ENCODE peak calls at places on chromosomes 16 and 17, in four cellular contexts. W is IMR-90, C is ascending aorta, H is left ventricle myocardium inferior. N is an unnamed sample.

GRCh38 chr16:11121909-11122692 is 133.9 kb downstream of the SOCS1 start:
- DNase-seq in H (no peak), W (no peak), C (no peak), N (no peak)

GRCh38 chr16:81443688-81444447 is 740 bp upstream of the CMIP start:
- DNase-seq in W (no peak), H (peak; percentile 40), C (no peak), N (no peak)

GRCh38 chr17:78351449-78352006 is 8.3 kb downstream of the SOCS3 start:
- DNase-seq in C (peak; percentile 95), W (peak; percentile 98), H (peak; percentile 96), N (no peak)

GRCh38 chr16:15996432-15997109 is 47.2 kb downstream of the ABCC1 start:
- DNase-seq in H (no peak), C (peak; percentile 82), W (peak; percentile 93), N (peak; percentile 65)

GRCh38 chr17:38762231-38762630 is 9.7 kb downstream of the PSMB3 start:
- DNase-seq in W (no peak), C (no peak), H (no peak), N (no peak)

GRCh38 chr17:67639555-67639954 is 78.2 kb upstream of the NOL11 start:
- DNase-seq in H (no peak), W (no peak), C (no peak), N (no peak)

GRCh38 chr17:76094046-76094445 is 9.5 kb downstream of the EXOC7 start:
- DNase-seq in H (no peak), W (no peak), C (no peak), N (no peak)

GRCh38 chr16:7938175-7938574 is 605.5 kb downstream of the RBFOX1 start:
- DNase-seq in C (no peak), W (no peak), H (no peak), N (no peak)

GRCh38 chr16:1363501-1364041 is 11.8 kb downstream of the GNPTG start:
- DNase-seq in H (peak; percentile 52), C (no peak), W (peak; percentile 12), N (no peak)

GRCh38 chr17:75338335-75338734 is 49.1 kb upstream of the SLC25A19 start:
- DNase-seq in W (peak; percentile 65), C (no peak), H (no peak), N (no peak)

GRCh38 chr17:39192901-39193300 is 4.6 kb downstream of the CACNB1 start:
- DNase-seq in C (no peak), H (no peak), W (no peak), N (no peak)

GRCh38 chr16:57758331-57759117 is 23.0 kb downstream of the KATNB1 start:
- DNase-seq in H (no peak), C (no peak), W (no peak), N (no peak)

GRCh38 chr17:39531252-39531651 is 70.0 kb downstream of the CDK12 start:
- DNase-seq in W (no peak), C (no peak), H (no peak), N (no peak)

GRCh38 chr17:61669522-61669921 is 78.5 kb upstream of the NACA2 start:
- DNase-seq in W (no peak), C (no peak), H (no peak), N (no peak)

GRCh38 chr16:4410335-4411075 is 5.9 kb downstream of the CORO7 start:
- DNase-seq in W (peak; percentile 98), C (no peak), H (no peak), N (no peak)

DNA sequence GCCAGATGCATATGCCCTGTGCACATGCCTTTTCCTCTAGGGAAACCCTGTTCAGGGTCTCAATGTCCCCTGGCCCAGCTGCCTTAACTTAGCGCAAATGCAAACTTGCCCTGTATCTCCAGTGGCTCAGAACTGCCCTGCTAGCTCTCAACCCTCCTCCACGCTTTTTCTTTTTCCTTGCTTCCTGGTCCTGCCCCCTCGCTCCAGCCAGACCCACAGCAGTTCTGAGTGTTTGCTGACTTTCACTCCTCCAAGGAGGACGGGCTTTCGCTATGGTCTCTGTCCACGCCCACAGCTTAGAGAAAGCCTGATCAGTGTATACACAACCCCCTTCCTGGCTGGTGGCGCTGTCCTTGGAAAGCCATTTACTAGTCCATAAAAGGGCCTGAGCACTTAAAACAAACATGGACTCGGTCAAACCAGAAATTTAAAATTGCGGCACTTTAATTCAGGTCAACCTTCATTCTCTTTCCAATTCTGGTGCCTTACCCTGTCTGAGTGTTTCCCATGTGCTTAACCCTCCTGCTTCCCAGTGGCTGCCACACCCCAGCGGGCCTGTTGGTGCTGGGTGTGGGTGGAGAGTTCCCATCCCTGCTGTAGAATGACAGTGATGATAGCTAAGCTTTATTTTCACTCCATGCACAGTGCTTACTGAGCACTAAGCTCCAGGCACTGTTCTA is 15.6 kb upstream of the TMEM98 start:
- DNase-seq in W (peak; percentile 76), H (peak; percentile 37), C (peak; percentile 84), N (peak; percentile 44)
- TF ChIP-seq CTCF in W (peak; percentile 20), H (no peak), C (no peak), N (no peak)

DNA sequence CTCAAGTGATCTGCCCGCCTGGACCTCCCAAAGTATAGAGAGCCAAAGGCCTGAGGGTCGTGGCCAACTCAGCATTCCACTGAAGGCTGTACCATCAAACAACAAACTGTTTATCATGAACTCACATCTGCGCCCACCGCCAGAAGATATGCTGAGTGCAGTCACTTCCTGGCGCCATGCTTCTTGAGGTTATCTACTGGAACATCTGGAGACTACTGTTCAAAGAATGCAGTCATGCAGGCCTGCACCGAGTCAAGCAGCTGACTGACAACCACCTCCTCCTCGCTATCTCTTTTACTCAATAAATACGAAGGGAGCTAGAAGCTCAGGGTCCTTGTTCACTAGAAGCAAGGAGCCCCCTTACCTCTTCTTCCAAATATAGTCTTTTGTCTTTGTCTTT is 473.9 kb upstream of the EEF2KMT start:
- DNase-seq in C (no peak), H (no peak), W (no peak), N (no peak)
- H3K27me3 ChIP-seq in C (no peaks in the 10 kb centered on the region), H (peaks cover 4% of the 10 kb centered on the region), W (no peaks in the 10 kb centered on the region), N (no peaks in the 10 kb centered on the region)

DNA sequence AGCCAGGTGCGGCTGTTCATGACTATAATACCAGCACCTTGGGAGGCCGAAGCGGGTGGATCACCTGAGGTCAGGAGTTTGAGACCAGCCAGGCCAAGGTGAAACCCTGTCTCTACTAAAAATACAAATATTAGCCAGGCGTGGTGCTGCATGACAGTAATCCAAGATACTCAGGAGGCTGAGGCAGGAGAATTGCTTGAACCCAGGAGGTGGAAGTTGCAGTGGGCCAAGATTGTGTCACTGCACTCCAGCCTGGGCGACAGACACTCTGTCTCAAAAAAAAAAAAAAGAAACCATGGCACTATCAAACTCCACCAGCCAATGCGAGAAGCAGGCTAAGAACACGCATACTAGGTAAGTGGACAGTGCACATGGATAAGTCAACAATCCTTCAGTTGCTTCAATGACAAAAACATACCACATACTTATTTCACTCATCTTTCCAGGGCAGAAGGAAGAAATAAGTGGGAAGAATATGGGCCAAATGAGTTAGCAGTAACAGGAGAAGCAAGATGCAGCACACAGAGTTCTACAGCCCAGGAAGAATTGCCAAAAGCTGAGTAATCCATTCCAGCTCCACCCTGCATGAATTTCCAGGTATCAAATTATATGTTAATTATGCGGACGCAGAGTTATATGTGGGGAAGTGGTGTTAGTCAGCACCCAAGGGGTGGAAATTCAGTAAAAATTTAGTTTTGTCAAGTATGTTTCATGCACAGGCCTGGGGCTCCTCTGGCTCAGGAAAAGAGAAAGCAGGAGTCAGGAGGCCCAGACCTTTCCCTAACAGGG is 58.5 kb downstream of the ZFHX3 start:
- DNase-seq in C (peak; percentile 78), W (peak; percentile 93), H (no peak), N (peak; percentile 63)
- H3K4me3 ChIP-seq in C (peak overlapping the region; percentile 55), W (peak overlapping the region; percentile 9), H (peak overlapping the region; percentile 37), N (no peak overlapping the region)

DNA sequence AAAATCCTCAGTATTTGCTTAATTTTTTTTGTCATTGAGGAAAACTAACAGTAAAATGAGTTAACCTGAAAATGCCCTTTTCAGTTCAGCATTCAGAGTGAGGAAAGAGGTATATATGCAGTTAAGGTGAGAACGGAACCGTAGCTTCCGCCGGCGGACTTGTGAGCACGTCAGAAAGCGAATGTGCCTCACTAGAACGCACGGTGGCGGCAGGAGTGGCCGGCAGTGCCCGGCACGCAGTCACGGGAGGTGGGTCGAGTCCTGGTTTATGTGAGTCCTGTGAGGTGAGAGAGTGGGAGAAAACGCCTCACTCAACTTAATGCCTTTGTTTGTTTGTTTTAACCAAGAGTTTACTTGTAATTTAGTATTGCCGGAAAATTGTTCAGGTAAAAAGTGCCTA is 6.1 kb downstream of the SEC14L1 start:
- DNase-seq in C (no peak), H (no peak), W (no peak), N (no peak)
- TF ChIP-seq CTCF in C (no peak), H (peak; percentile 38), W (no peak), N (peak; percentile 49)

DNA sequence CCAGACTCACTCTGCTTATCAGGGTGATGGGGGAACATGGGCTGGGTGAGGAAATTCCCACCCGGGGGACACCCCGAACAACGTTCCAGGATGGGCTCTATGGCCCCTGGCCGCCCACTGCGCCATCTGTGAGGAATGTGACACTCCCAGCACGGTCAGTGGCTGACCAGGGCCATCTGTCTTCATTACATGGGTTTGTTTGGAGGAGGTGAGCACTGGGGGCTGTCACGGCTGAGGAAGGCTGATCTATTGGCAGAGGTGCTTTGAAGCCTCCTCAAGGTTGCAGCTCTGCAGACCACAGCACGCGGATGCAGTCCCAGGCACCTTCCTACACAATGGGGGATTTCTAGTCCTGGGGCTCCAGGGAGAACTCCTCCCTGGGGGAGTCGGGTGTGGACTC is 214.1 kb upstream of the FOXF1 start:
- DNase-seq in C (no peak), W (no peak), H (no peak), N (no peak)
- H3K27me3 ChIP-seq in C (peaks cover 5% of the 10 kb centered on the region), W (no peaks in the 10 kb centered on the region), H (peaks cover 100% of the 10 kb centered on the region), N (peaks cover 78% of the 10 kb centered on the region)

GRCh38 chr16:80041399-80041798 is 440.9 kb upstream of the MAF start:
- DNase-seq in H (no peak), W (no peak), C (no peak), N (no peak)

GRCh38 chr16:80038566-80038965 is 438.0 kb upstream of the MAF start:
- DNase-seq in C (no peak), W (no peak), H (no peak), N (no peak)

GRCh38 chr16:80039777-80040176 is 439.2 kb upstream of the MAF start:
- DNase-seq in W (no peak), C (no peak), H (no peak), N (no peak)

GRCh38 chr16:80040814-80041213 is 440.3 kb upstream of the MAF start:
- DNase-seq in C (no peak), H (no peak), W (no peak), N (no peak)

GRCh38 chr16:80040413-80040812 is 439.9 kb upstream of the MAF start:
- DNase-seq in W (no peak), H (no peak), C (no peak), N (no peak)
- H3K4me3 ChIP-seq in W (no peak overlapping the region), H (no peak overlapping the region), C (no peak overlapping the region), N (no peak overlapping the region)